ENCODE peak calls at places on chromosome 3, in six cellular contexts. H is upper lobe of right lung; O is neuronal stem cell; D is GM23248; S is CD8-positive, alpha-beta T cell; Y is lower lobe of right lung. G is an unnamed sample.

GRCh38 chr3:43411429-43411828 is 125.1 kb downstream of the SNRK start:
- DNase-seq in Y (no peak), O (no peak), H (no peak), D (no peak), S (no peak), G (no peak)

GRCh38 chr3:119497824-119498187 is 541 bp upstream of the TIMMDC1 start:
- DNase-seq in S (no peak), H (no peak), D (peak; percentile 62), Y (no peak), O (peak; percentile 5), G (peak; percentile 16)

GRCh38 chr3:87246662-87247061 is 19.6 kb downstream of the CHMP2B start:
- DNase-seq in Y (no peak), H (no peak), O (no peak), D (no peak), S (no peak), G (no peak)

GRCh38 chr3:138338816-138339215 is 9.2 kb upstream of the NME9 start:
- DNase-seq in D (no peak), H (no peak), S (no peak), O (no peak), Y (no peak), G (no peak)

GRCh38 chr3:187728930-187729583 is 16.2 kb downstream of the BCL6 start:
- DNase-seq in O (no peak), D (no peak), H (no peak), S (no peak), Y (no peak), G (no peak)

GRCh38 chr3:44509985-44510360 is 32.5 kb upstream of the ZNF445 start:
- DNase-seq in Y (no peak), S (peak; percentile 11), O (peak; percentile 2), D (peak; percentile 41), H (no peak), G (no peak)

GRCh38 chr3:149245738-149246451 is 24.3 kb upstream of the CP start:
- DNase-seq in Y (no peak), S (no peak), H (no peak), D (peak; percentile 86), O (no peak), G (no peak)

GRCh38 chr3:171277456-171278406 is 182.5 kb downstream of the TNIK start:
- DNase-seq in D (no peak), O (no peak), Y (no peak), S (no peak), H (no peak), G (no peak)

GRCh38 chr3:57935539-57935938 is 72.7 kb upstream of the FLNB start:
- DNase-seq in S (no peak), H (no peak), Y (no peak), O (no peak), D (no peak), G (no peak)

GRCh38 chr3:113100063-113100462 is 109.3 kb downstream of the GTPBP8 start:
- DNase-seq in O (no peak), Y (no peak), H (no peak), D (no peak), S (no peak), G (no peak)

GRCh38 chr3:50136714-50137405 is 18.3 kb upstream of the SEMA3F start:
- DNase-seq in H (no peak), S (no peak), Y (no peak), O (no peak), D (no peak), G (peak; percentile 48)

GRCh38 chr3:66662894-66663293 is 162.1 kb upstream of the LRIG1 start:
- DNase-seq in S (no peak), H (no peak), O (no peak), Y (no peak), D (no peak), G (no peak)

GRCh38 chr3:59575113-59576001 is 525.5 kb upstream of the CFAP20DC start:
- DNase-seq in D (peak; percentile 76), Y (peak; percentile 86), O (peak; percentile 84), H (peak; percentile 89), S (peak; percentile 90), G (peak; percentile 80)

GRCh38 chr3:180409170-180409569 is 192.8 kb upstream of the TTC14 start:
- DNase-seq in D (no peak), H (no peak), O (no peak), S (no peak), Y (no peak), G (no peak)

GRCh38 chr3:58306662-58307286 is 454 bp downstream of the HTD2 start:
- DNase-seq in O (no peak), S (peak; percentile 26), Y (peak; percentile 56), H (peak; percentile 67), D (peak; percentile 74), G (peak; percentile 80)

GRCh38 chr3:186940965-186941364 is 10.6 kb downstream of the ST6GAL1 start:
- DNase-seq in Y (no peak), D (no peak), H (no peak), S (no peak), O (no peak), G (no peak)

GRCh38 chr3:177776656-177777055 is 579.4 kb upstream of the TBL1XR1 start:
- DNase-seq in H (no peak), D (peak; percentile 47), S (no peak), Y (no peak), O (no peak), G (no peak)

GRCh38 chr3:190495796-190496195 is 18.1 kb upstream of the IL1RAP start:
- DNase-seq in S (no peak), D (peak; percentile 79), Y (no peak), H (no peak), O (no peak), G (no peak)

GRCh38 chr3:3532544-3532943 is 266.7 kb upstream of the LRRN1 start:
- DNase-seq in O (no peak), S (no peak), Y (no peak), D (no peak), H (no peak), G (no peak)

GRCh38 chr3:11661052-11661656 is 17.4 kb upstream of the VGLL4 start:
- DNase-seq in S (no peak), D (no peak), O (no peak), Y (no peak), H (no peak), G (peak; percentile 38)

GRCh38 chr3:117019082-117019713 is 309.6 kb downstream of the TUSC7 start:
- DNase-seq in S (no peak), Y (no peak), O (peak; percentile 64), D (peak; percentile 83), H (no peak), G (peak; percentile 41)

GRCh38 chr3:31357451-31357850 is 175.3 kb upstream of the STT3B start:
- DNase-seq in Y (no peak), H (no peak), O (no peak), D (no peak), S (no peak), G (no peak)

GRCh38 chr3:119733812-119734211 is 31.0 kb downstream of the CFAP91 start:
- DNase-seq in D (no peak), H (no peak), O (no peak), S (no peak), Y (no peak), G (no peak)

GRCh38 chr3:187950671-187951070 is 203.3 kb upstream of the LPP start:
- DNase-seq in S (no peak), O (no peak), D (no peak), H (no peak), Y (no peak), G (no peak)

GRCh38 chr3:100171211-100171700 is 57.0 kb upstream of the FILIP1L start:
- DNase-seq in D (no peak), Y (no peak), H (no peak), O (no peak), S (no peak), G (no peak)

DNA sequence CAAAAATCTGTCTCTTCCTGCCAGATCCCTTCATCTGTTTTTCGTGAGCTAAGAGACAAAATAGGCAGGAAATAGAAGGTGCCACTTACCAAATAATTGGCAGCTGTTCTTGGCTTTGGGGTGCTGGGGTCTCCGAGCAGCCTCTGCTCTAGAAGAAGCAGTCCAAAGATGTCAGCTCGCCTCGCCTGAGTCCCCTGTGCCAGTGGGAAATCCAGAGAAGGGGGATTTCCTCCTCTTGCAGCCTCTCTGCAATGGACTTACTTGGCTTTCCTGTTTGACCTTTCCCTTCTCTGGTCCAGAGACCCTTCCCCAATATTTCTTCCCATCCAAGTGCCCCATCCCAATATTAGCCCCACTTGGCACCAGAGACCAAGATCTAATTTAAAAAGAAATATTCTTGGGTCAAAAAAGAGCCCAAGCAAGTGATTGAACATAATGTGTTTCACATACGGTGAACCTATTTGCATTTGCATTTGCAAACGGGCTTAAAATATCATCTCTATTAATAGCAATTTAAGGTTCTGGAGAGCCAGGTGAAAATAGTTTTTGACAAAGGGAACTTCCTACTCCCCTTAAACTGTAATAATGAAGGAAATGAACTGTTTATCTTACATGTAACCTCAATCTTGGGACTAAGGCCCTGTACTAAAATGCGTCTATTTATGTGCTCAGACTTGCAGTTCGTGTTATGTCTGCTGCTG is 23.2 kb downstream of the CD86 start:
- DNase-seq in S (no peak), O (no peak), Y (no peak), D (no peak), H (no peak), G (no peak)
- H3K4me3 ChIP-seq in S (no peak overlapping the region), O (no peak overlapping the region), Y (no peak overlapping the region), D (no peak overlapping the region), H (no peak overlapping the region), G (no peak overlapping the region)

DNA sequence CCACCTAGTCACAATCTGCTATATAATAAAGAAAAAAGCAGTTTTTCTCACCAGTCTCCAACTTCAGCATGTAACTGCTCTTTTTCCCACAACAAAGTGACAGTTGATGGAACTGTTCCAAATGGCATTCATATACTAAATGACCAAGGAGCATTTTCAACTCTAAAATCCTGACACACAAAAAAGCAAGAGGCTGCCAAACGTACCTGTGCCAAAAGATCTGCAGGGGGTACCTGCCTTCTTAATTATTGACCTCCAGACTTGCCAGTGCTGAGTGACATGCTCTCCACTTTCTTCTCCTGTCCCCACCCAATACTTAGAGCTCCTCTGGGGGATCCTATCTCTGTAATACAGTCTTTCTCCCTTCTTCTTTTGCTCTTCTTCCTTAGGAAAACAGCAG is 18.0 kb downstream of the ZBED2 start:
- DNase-seq in S (no peak), D (no peak), O (no peak), Y (no peak), H (no peak), G (no peak)
- H3K36me3 ChIP-seq in S (peaks cover 14% of the 10 kb centered on the region), D (no peaks in the 10 kb centered on the region), O (no peaks in the 10 kb centered on the region), Y (no peaks in the 10 kb centered on the region), H (no peaks in the 10 kb centered on the region), G (no peaks in the 10 kb centered on the region)

GRCh38 chr3:129006864-129007263 is 5.8 kb downstream of the EFCC1 start:
- DNase-seq in O (no peak), H (no peak), D (no peak), S (no peak), Y (no peak), G (no peak)
- H3K27me3 ChIP-seq in O (peaks cover 33% of the 10 kb centered on the region), H (peaks cover 4% of the 10 kb centered on the region), D (peaks cover 44% of the 10 kb centered on the region), S (peaks cover 5% of the 10 kb centered on the region), Y (peaks cover 17% of the 10 kb centered on the region), G (peaks cover 28% of the 10 kb centered on the region)

DNA sequence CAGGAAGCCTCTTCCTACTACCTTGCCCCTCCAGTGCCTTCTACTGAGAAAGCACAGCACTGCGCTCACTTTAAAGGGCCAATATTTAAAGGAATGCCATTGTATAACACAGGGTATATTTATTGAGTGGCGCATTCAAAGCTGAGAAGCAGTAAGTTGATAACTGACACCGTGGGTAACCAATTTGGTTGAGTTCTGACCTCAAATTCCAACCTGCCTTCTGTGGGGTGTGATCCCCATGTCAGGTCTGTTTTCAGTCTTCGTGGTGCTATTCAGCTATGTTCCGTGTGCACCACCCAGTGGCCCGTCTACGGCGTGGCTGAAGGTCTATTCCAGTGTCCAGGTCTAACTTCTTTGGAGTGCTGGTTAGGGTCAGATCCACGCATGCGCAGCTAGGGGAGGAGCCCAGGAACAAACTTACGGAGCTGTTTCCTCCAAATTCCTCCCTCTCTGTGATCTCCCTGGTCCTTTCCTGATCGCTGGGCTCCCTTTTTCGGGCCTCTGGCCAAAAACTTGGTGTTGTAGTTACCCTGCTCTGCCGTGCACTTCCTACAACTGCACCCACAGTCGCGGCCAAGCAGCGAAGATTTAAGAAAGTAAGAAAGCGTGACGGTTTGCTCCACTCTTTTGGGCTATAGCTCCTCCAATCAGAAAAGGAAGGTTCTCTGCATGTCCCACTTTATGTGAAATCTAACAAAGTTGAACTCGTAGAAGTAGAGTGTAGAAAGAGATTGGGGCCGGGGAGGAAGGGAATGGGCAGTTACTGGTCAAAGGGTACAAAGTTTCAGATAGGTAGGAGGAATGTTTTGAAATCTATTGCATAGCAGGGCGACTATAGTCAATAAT is 7.7 kb downstream of the LRRC2 start:
- DNase-seq in H (peak; percentile 91), Y (peak; percentile 87), D (peak; percentile 29), S (peak; percentile 73), O (no peak), G (peak; percentile 75)
- H3K4me3 ChIP-seq in H (peak overlapping the region; percentile 43), Y (peak overlapping the region; percentile 41), D (no peak overlapping the region), S (peak overlapping the region; percentile 13), O (no peak overlapping the region), G (peak overlapping the region; percentile 16)